ENCODE peak calls at places on chromosomes 12 and 14, in five cellular contexts. M, T, C, L and I are unnamed samples.

GRCh38 chr12:100733817-100734593 is 60.6 kb upstream of the ANO4 start:
- DNase-seq in M (peak), L (no peak), T (peak), C (peak), I (no peak)

GRCh38 chr14:24238123-24238522 is 4.3 kb downstream of the TINF2 start:
- DNase-seq in T (no peak), L (no peak), M (no peak), C (peak), I (no peak)

GRCh38 chr12:47156167-47156736 is 76.5 kb upstream of the AMIGO2 start:
- DNase-seq in C (no peak), M (no peak), T (no peak), L (no peak), I (no peak)

GRCh38 chr12:47017901-47018479 is 61.4 kb upstream of the PCED1B start:
- DNase-seq in T (no peak), L (no peak), C (peak), M (no peak), I (no peak)

GRCh38 chr14:26379951-26380350 is 217.9 kb downstream of the NOVA1 start:
- DNase-seq in M (no peak), C (no peak), L (no peak), T (no peak), I (no peak)

GRCh38 chr14:40308240-40308639 is 876.0 kb upstream of the FBXO33 start:
- DNase-seq in L (no peak), M (no peak), C (no peak), T (no peak), I (no peak)

GRCh38 chr12:82966160-82966559 is 279.5 kb downstream of the TMTC2 start:
- DNase-seq in T (no peak), L (no peak), M (no peak), C (no peak), I (no peak)

GRCh38 chr12:31536672-31537071 is 54.3 kb downstream of the DENND5B start:
- DNase-seq in C (no peak), L (no peak), M (no peak), T (no peak), I (no peak)

GRCh38 chr14:40697221-40697620 is 909.5 kb upstream of the LRFN5 start:
- DNase-seq in M (no peak), L (no peak), C (peak), T (no peak), I (no peak)

GRCh38 chr12:60935981-60936761 is 1324.0 kb upstream of the USP15 start:
- DNase-seq in L (no peak), M (no peak), C (peak), T (no peak), I (no peak)

GRCh38 chr12:57370084-57370483 is 60.8 kb downstream of the R3HDM2 start:
- DNase-seq in M (no peak), T (peak), C (no peak), L (no peak), I (no peak)

GRCh38 chr12:40013292-40013691 is 92.6 kb downstream of the SLC2A13 start:
- DNase-seq in C (no peak), T (no peak), L (no peak), M (no peak), I (no peak)

GRCh38 chr14:68794130-68794855 is 1.4 kb upstream of the ZFP36L1 start:
- DNase-seq in C (peak), T (no peak), L (peak), M (peak), I (no peak)

GRCh38 chr14:52801014-52801708 is 9.8 kb upstream of the GNPNAT1 start:
- DNase-seq in C (peak), L (no peak), T (no peak), M (no peak), I (no peak)

GRCh38 chr12:3107071-3107583 is 29.9 kb downstream of the TSPAN9 start:
- DNase-seq in M (peak), T (peak), C (no peak), L (no peak), I (peak)

GRCh38 chr14:68247867-68248266 is 428.3 kb downstream of the RAD51B start:
- DNase-seq in T (no peak), M (no peak), L (no peak), C (no peak), I (no peak)

GRCh38 chr12:41917827-41918445 is 226.7 kb downstream of the GXYLT1 start:
- DNase-seq in C (peak), L (no peak), M (no peak), T (peak), I (peak)

GRCh38 chr14:102905116-102906108 is 17.1 kb upstream of the AMN start:
- DNase-seq in L (no peak), M (no peak), T (no peak), C (no peak), I (no peak)

GRCh38 chr12:88854260-88854659 is 274.0 kb upstream of the KITLG start:
- DNase-seq in T (no peak), L (no peak), C (peak), M (no peak), I (no peak)

GRCh38 chr12:78156751-78157150 is 326.1 kb downstream of the NAV3 start:
- DNase-seq in T (no peak), C (peak), L (no peak), M (no peak), I (no peak)

GRCh38 chr14:55578511-55578910 is 1.5 kb upstream of the KTN1 start:
- DNase-seq in T (peak), M (no peak), L (no peak), C (no peak), I (peak)

GRCh38 chr14:90554341-90554740 is 157.5 kb downstream of the CALM1 start:
- DNase-seq in C (no peak), M (no peak), L (no peak), T (no peak), I (no peak)

GRCh38 chr12:106854723-106855122 is 80.2 kb downstream of the RIC8B start:
- DNase-seq in M (no peak), C (no peak), T (no peak), L (no peak), I (no peak)

GRCh38 chr14:65972891-65973290 is 513.3 kb upstream of the CCDC196 start:
- DNase-seq in M (no peak), L (no peak), C (no peak), T (no peak), I (no peak)

GRCh38 chr14:96783306-96784224 is 13.6 kb upstream of the VRK1 start:
- DNase-seq in M (no peak), T (no peak), L (no peak), C (peak), I (no peak)

GRCh38 chr14:88840926-88841325 is 16.5 kb downstream of the TTC8 start:
- DNase-seq in T (peak), L (no peak), M (no peak), C (no peak), I (peak)

GRCh38 chr12:12822886-12823285 is 9.7 kb downstream of the DDX47 start:
- DNase-seq in T (no peak), L (no peak), C (no peak), M (no peak), I (no peak)

GRCh38 chr14:68476212-68476964 is 316.5 kb downstream of the ZFP36L1 start:
- DNase-seq in M (no peak), L (no peak), T (peak), C (peak), I (no peak)

GRCh38 chr14:94540031-94540794 is 21.0 kb upstream of the SERPINA4 start:
- DNase-seq in M (no peak), L (no peak), T (no peak), C (no peak), I (peak)

GRCh38 chr12:13171921-13172859 is 24.3 kb upstream of the EMP1 start:
- DNase-seq in L (no peak), C (peak), M (no peak), T (no peak), I (no peak)

GRCh38 chr12:92927055-92927435 is 2.0 kb downstream of the EEA1 start:
- DNase-seq in C (peak), T (peak), L (peak), M (no peak), I (no peak)

GRCh38 chr12:48286665-48287064 is 64.1 kb downstream of the ZNF641 start:
- DNase-seq in M (peak), L (no peak), C (peak), T (peak), I (peak)

GRCh38 chr14:31360919-31361662 is 59.3 kb downstream of the HEATR5A start:
- DNase-seq in L (no peak), C (peak), M (no peak), T (no peak), I (no peak)

GRCh38 chr14:71235865-71236264 is 328.6 kb downstream of the PCNX1 start:
- DNase-seq in M (no peak), C (no peak), T (no peak), L (no peak), I (no peak)

GRCh38 chr14:103630364-103631108 is 1.5 kb downstream of the KLC1 start:
- DNase-seq in M (no peak), L (no peak), C (peak), T (no peak), I (no peak)

GRCh38 chr12:75722714-75723200 is 211.3 kb upstream of the KRR1 start:
- DNase-seq in L (peak), C (peak), T (no peak), M (no peak), I (no peak)